ENCODE peak calls at places on chromosomes 5 and 9, in eight cellular contexts. M is mesendoderm, N is IMR-90, X is neural progenitor cell, W is astrocyte, H is mesenchymal stem cell, T is fibroblast of lung, B is neuronal stem cell. L is an unnamed sample.

GRCh38 chr5:59873113-59873512 is 20.4 kb downstream of the PDE4D start:
- DNase-seq in M (peak), N (peak), X (no peak), W (peak), H (peak), T (peak), B (no peak), L (peak)

GRCh38 chr9:107738789-107739188 is 249.2 kb upstream of the KLF4 start:
- DNase-seq in M (no peak), N (peak), X (no peak), W (peak), H (no peak), T (peak), B (no peak), L (no peak)

GRCh38 chr5:173774212-173774850 is 113.8 kb upstream of the CPEB4 start:
- DNase-seq in M (no peak), N (no peak), X (no peak), W (no peak), H (no peak), T (no peak), B (no peak), L (no peak)

GRCh38 chr5:172133359-172134029 is 54.5 kb downstream of the STK10 start:
- DNase-seq in M (peak), N (peak), X (no peak), W (peak), H (peak), T (peak), B (no peak), L (peak)

GRCh38 chr5:91690921-91691320 is 307.8 kb upstream of the ARRDC3 start:
- DNase-seq in M (no peak), N (no peak), X (no peak), W (no peak), H (peak), T (no peak), B (no peak), L (peak)

GRCh38 chr5:93800988-93801811 is 59.8 kb upstream of the POU5F2 start:
- DNase-seq in M (peak), N (peak), X (peak), W (peak), H (peak), T (peak), B (peak), L (peak)

GRCh38 chr5:176851871-176852270 is 41.5 kb downstream of the UNC5A start:
- DNase-seq in M (no peak), N (no peak), X (no peak), W (no peak), H (no peak), T (no peak), B (no peak), L (no peak)

GRCh38 chr9:7153566-7153965 is 395.8 kb downstream of the KDM4C start:
- DNase-seq in M (no peak), N (no peak), X (no peak), W (peak), H (no peak), T (peak), B (no peak), L (no peak)

GRCh38 chr9:113631811-113632665 is 168.5 kb downstream of the RGS3 start:
- DNase-seq in M (no peak), N (no peak), X (no peak), W (no peak), H (no peak), T (no peak), B (no peak), L (no peak)

GRCh38 chr5:125198270-125198974 is 452.0 kb upstream of the ZNF608 start:
- DNase-seq in M (no peak), N (peak), X (peak), W (peak), H (peak), T (peak), B (no peak), L (peak)

GRCh38 chr9:4585135-4585534 is 77.0 kb upstream of the PLPP6 start:
- DNase-seq in M (peak), N (no peak), X (no peak), W (no peak), H (no peak), T (no peak), B (no peak), L (no peak)

GRCh38 chr9:136659861-136660784 is 2.6 kb upstream of the EGFL7 start:
- DNase-seq in M (no peak), N (no peak), X (no peak), W (no peak), H (no peak), T (no peak), B (no peak), L (no peak)

GRCh38 chr9:4927701-4928100 is 57.4 kb upstream of the JAK2 start:
- DNase-seq in M (no peak), N (no peak), X (no peak), W (no peak), H (no peak), T (no peak), B (no peak), L (peak)

GRCh38 chr5:16593013-16593412 is 23.8 kb downstream of the RETREG1 start:
- DNase-seq in M (no peak), N (no peak), X (no peak), W (peak), H (no peak), T (peak), B (no peak), L (peak)

GRCh38 chr5:173320259-173320658 is 8.0 kb downstream of the STC2 start:
- DNase-seq in M (no peak), N (no peak), X (no peak), W (no peak), H (no peak), T (peak), B (no peak), L (no peak)

GRCh38 chr5:135551593-135552447 is 16.1 kb upstream of the NEUROG1 start:
- DNase-seq in M (peak), N (peak), X (peak), W (peak), H (peak), T (peak), B (no peak), L (peak)

GRCh38 chr5:130141689-130142320 is 237.5 kb downstream of the CHSY3 start:
- DNase-seq in M (peak), N (no peak), X (peak), W (no peak), H (peak), T (peak), B (no peak), L (peak)

GRCh38 chr9:95090871-95091573 is 226.5 kb downstream of the FANCC start:
- DNase-seq in M (no peak), N (no peak), X (no peak), W (no peak), H (no peak), T (no peak), B (no peak), L (no peak)
- H3K9ac ChIP-seq in M (no peak), N (no peak), X (no peak), W (peak), H (no peak), T (peak), B (no peak), L (no peak)

GRCh38 chr9:37902804-37903580 is 935 bp downstream of the SLC25A51 start:
- DNase-seq in M (peak), N (peak), X (no peak), W (peak), H (peak), T (peak), B (peak), L (peak)

GRCh38 chr9:37905776-37906175 is 1.8 kb upstream of the SLC25A51 start:
- DNase-seq in M (no peak), N (no peak), X (no peak), W (no peak), H (no peak), T (no peak), B (no peak), L (no peak)

GRCh38 chr9:37904647-37905505 is 949 bp upstream of the SLC25A51 start:
- DNase-seq in M (no peak), N (peak), X (no peak), W (no peak), H (no peak), T (peak), B (no peak), L (no peak)

GRCh38 chr9:37903581-37903830 is 421 bp downstream of the SLC25A51 start:
- DNase-seq in M (peak), N (no peak), X (no peak), W (no peak), H (peak), T (no peak), B (peak), L (peak)

GRCh38 chr9:37903831-37904646 is at the start of gene SLC25A51:
- DNase-seq in M (peak), N (peak), X (peak), W (peak), H (peak), T (peak), B (peak), L (peak)
- H3K9ac ChIP-seq in M (peak), N (peak), X (peak), W (peak), H (peak), T (peak), B (peak), L (peak)

DNA sequence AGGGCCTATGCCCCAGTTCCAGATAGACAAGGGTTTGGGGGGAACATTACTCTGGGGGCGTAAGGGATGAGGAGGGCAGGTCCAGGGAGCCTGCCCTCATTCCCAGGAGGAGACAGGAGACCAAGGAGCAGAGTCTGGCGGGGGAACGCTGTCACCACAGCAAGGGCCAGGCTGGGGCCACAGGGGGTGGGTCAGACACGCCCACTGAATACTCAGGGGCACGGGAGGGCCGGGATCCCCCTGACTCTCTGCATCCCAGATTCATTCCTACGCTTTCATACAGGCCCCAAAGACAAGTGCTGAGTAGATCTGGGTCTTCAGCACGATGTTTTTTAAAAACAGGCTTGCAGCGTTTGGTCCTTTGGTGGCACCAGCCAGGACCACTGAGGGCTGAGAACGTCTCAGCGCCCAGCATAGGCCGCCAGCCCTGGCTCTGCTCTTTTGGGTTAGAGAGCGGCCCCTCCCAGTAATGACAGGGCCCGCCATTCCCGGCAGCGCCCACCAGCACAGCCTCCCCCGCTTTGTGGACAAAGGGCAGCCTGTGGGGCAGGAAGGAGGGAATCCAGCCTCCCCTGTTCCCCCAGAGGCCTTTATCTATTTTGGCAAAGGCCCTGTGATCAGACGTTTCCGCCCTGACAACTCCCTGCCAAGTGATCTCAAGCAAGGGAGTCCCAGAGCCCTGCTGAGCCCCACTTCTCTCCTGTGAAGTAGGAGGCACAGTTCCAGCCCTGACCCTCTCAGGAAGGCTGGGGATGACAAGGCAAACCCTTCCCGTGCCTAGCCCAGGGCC is 24.9 kb downstream of the NEK6 start:
- DNase-seq in M (no peak), N (peak), X (no peak), W (peak), H (peak), T (peak), B (no peak), L (no peak)
- H3K9ac ChIP-seq in M (no peak), N (peak), X (no peak), W (peak), H (peak), T (peak), B (no peak), L (peak)

GRCh38 chr9:77951369-77951768 is 80.2 kb downstream of the GNAQ start:
- DNase-seq in M (no peak), N (no peak), X (no peak), W (no peak), H (no peak), T (no peak), B (no peak), L (no peak)

GRCh38 chr9:77946969-77947368 is 84.6 kb downstream of the GNAQ start:
- DNase-seq in M (no peak), N (no peak), X (no peak), W (no peak), H (no peak), T (no peak), B (no peak), L (no peak)

GRCh38 chr9:77944556-77945261 is 86.9 kb downstream of the GNAQ start:
- DNase-seq in M (peak), N (no peak), X (peak), W (no peak), H (no peak), T (no peak), B (peak), L (no peak)

GRCh38 chr9:77943053-77943452 is 88.6 kb downstream of the GNAQ start:
- DNase-seq in M (no peak), N (no peak), X (no peak), W (no peak), H (peak), T (peak), B (no peak), L (no peak)

GRCh38 chr9:77945798-77946197 is 85.8 kb downstream of the GNAQ start:
- DNase-seq in M (no peak), N (peak), X (no peak), W (peak), H (peak), T (no peak), B (no peak), L (no peak)
- H3K9ac ChIP-seq in M (no peak), N (no peak), X (no peak), W (no peak), H (no peak), T (no peak), B (no peak), L (no peak)

DNA sequence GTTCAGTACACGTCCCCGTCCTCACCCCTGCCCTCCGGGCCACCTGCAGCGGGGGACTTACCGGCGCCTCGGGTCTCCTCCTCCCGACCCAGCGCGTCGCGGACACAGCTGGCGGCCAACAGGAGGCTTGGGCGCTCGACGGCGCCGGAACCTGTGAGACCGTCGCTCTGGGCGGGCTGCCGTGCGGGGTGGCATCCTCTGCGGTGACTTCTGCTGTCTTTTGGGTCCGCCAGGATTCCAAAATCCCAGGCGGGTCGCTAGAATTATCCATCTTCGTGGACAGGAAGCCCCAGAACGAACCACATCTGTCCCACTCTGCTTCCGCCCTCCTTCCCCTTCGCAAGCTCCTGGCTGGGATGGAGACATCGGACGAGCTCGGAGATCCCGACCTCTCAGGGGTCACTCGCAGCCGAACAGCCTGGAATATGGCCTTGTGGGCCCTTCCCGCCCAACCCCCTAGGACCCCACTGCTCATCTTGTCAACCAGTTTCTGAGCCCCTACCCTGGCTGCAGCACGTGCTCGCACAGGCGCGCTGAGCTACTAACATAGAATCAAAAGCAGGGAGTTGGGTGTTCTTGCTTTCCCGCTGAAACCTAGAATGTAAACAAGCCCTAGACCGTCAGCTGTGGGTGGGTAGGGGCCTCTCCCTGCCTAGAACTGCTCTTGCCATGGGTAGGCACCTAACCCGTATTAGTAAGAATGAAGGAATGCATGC is 947 bp upstream of the MARCHF3 start:
- DNase-seq in M (no peak), N (no peak), X (peak), W (no peak), H (no peak), T (no peak), B (no peak), L (no peak)
- H3K9ac ChIP-seq in M (peak), N (peak), X (no peak), W (peak), H (peak), T (peak), B (peak), L (peak)

DNA sequence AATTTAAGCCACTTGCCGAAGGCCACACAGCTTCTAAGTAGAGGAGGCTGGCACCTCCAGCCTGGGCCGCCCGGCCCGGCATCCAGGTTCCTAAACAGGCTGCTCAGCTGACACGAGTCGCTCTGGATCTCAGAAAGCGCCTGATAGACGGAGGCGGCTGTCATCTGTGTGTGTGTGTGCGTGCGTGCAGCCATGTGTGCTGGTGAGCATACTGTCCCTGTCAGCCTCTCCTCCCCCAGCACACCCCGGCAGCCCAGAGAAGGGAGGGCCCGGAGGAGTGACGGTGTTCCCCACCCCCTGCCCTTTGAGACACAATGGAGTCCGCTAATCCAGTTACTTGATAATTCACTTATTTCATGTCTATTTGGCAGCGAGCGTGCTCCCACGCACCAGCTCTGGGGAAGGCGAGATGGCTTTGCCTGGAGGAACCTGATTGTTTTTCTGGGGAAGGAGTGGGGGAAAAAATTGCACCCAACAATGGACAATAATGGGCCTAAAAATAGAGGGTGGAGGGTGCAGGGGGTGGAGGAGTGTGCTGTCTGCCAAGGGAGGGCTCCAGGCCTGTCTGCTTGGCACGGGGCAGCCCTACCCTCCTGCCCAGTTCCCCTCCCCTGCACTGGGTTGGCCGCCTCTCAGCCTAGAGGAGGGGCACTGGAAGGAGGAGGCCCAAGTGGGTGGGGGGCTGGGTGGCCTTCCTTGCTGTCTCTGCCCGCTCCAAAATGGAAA is 20.1 kb downstream of the NTNG2 start:
- DNase-seq in M (no peak), N (peak), X (peak), W (no peak), H (no peak), T (no peak), B (no peak), L (no peak)
- H3K9ac ChIP-seq in M (no peak), N (no peak), X (no peak), W (no peak), H (no peak), T (no peak), B (peak), L (no peak)

DNA sequence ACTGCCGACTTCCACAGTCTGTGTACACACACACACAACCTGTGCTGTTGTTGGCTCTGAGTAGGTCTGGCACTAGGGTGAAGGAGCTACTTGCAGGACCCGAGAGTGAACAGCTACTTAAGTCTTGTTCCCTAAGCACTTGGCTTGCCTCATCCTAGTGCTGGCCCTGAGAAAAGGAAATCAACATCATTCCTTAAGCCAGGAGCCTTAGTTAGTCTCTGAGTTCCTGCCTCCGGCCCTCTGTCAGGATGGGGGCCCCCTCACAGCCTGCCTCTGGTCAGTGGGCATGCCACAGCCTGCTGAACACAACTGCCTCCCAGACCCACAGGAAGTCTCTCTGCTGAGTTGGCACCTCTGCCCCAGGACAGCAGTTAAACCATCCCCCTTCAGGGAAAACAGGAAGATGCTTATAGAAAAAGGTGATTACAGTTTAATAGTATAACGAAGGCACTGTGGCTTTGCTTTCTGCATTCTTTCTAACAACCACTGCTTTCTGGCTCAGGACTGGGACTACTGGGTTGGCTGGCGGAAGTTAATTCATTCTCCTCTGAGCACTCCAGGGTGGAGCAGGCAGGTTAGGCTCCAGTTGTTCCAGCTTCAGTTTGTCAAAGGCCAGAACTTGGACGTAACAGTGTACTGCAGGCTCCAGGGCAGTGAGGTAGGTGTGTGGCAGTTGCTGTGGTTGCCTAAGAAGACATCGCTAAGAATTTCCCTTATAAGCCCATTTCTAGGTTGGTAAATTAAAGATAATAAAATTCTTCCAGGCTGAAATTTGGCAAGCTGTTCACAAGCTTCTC is 2.8 kb downstream of the MAMDC2 start:
- DNase-seq in M (peak), N (no peak), X (no peak), W (no peak), H (no peak), T (no peak), B (no peak), L (no peak)
- H3K9ac ChIP-seq in M (no peak), N (no peak), X (no peak), W (peak), H (no peak), T (no peak), B (no peak), L (no peak)

GRCh38 chr9:133791735-133792649 is 53.8 kb upstream of the SARDH start:
- DNase-seq in M (no peak), N (no peak), X (no peak), W (no peak), H (no peak), T (no peak), B (no peak), L (no peak)
- H3K9ac ChIP-seq in M (no peak), N (no peak), X (no peak), W (no peak), H (no peak), T (no peak), B (peak), L (no peak)

GRCh38 chr9:128685022-128685332 is 4.0 kb upstream of the SET start:
- DNase-seq in M (no peak), N (no peak), X (no peak), W (no peak), H (no peak), T (no peak), B (no peak), L (no peak)
- H3K9ac ChIP-seq in M (peak), N (no peak), X (no peak), W (no peak), H (peak), T (no peak), B (no peak), L (peak)

DNA sequence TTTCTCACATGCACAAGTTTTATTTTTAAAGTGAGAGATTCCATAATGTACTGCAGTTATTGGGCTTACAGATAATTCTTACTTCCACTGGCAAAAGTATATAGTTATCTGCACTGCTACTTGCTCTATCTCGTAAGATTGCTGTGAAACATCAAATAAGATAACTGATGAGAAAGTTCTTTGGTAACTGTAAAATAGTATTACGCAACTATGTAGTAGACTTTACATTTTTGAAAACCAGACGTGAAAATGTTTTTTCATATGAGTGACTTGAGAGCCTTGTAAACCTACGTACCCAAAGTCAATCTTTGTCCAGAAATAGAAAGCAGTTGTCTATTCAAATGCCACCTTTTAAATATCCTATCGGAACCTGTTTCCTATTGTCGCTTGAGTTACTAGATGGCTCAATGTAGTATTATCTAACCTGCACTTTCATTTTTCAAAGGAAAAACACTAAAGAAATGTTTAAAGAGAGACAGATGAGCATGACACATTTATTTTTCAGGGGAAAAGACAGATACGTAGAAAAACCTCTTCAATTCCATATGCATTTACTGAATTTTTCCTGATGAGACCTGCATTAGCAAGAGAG is 1.6 kb downstream of the FNIP1 start:
- DNase-seq in M (no peak), N (no peak), X (no peak), W (no peak), H (peak), T (peak), B (no peak), L (peak)
- H3K9ac ChIP-seq in M (no peak), N (peak), X (no peak), W (peak), H (peak), T (peak), B (no peak), L (peak)

L was measured in adipocyte.